ENCODE peak calls at places on chromosomes 4 and X, in six cellular contexts. Q is breast epithelium, O is mammary epithelial cell, F is psoas muscle, N is IMR-90, P is upper lobe of left lung. V is an unnamed sample.

GRCh38 chrX:17826609-17827496 is 34.2 kb downstream of the RAI2 start:
- DNase-seq in Q (no peak), O (no peak), F (no peak), N (no peak), P (no peak), V (no peak)

GRCh38 chr4:163587867-163588266 is 93.4 kb downstream of the TMA16 start:
- DNase-seq in Q (no peak), O (no peak), F (no peak), N (no peak), P (no peak), V (peak; percentile 18)

GRCh38 chrX:130330706-130331105 is 9.0 kb upstream of the SLC25A14 start:
- DNase-seq in Q (no peak), O (peak; percentile 46), F (peak; percentile 27), N (peak; percentile 40), P (peak; percentile 43), V (peak; percentile 53)

GRCh38 chr4:48899950-48900349 is 6.6 kb downstream of the OCIAD2 start:
- DNase-seq in Q (no peak), O (no peak), F (no peak), N (peak; percentile 19), P (no peak), V (peak; percentile 88)

GRCh38 chrX:97828454-97828853 is 944.7 kb downstream of the RPA4 start:
- DNase-seq in Q (no peak), O (no peak), F (no peak), N (no peak), P (no peak), V (no peak)

GRCh38 chr4:183936574-183937335 is 31.6 kb downstream of the STOX2 start:
- DNase-seq in Q (no peak), O (peak; percentile 35), F (no peak), N (peak; percentile 5), P (no peak), V (no peak)

GRCh38 chr4:48588230-48588943 is 98.3 kb downstream of the ZAR1 start:
- DNase-seq in Q (no peak), O (no peak), F (no peak), N (no peak), P (no peak), V (no peak)

GRCh38 chrX:7068939-7069367 is 78.6 kb upstream of the STS start:
- DNase-seq in Q (peak; percentile 22), O (peak; percentile 60), F (no peak), N (no peak), P (no peak), V (no peak)

GRCh38 chr4:87975466-87975865 is at the start of gene SPP1:
- DNase-seq in Q (no peak), O (peak; percentile 25), F (no peak), N (peak; percentile 13), P (peak; percentile 27), V (no peak)
- TF ChIP-seq CTCF in Q (no peak), O (no peak), F (no peak), N (no peak), P (no peak), V (no peak)

GRCh38 chr4:123052007-123052406 is 129.6 kb upstream of the NUDT6 start:
- DNase-seq in Q (no peak), O (no peak), F (no peak), N (no peak), P (no peak), V (no peak)
- H3K9me3 ChIP-seq in Q (peaks cover 31% of the 10 kb centered on the region), O (peaks cover 5% of the 10 kb centered on the region), F (peaks cover 34% of the 10 kb centered on the region), N (peaks cover 14% of the 10 kb centered on the region), P (peaks cover 11% of the 10 kb centered on the region), V (peaks cover 39% of the 10 kb centered on the region)

DNA sequence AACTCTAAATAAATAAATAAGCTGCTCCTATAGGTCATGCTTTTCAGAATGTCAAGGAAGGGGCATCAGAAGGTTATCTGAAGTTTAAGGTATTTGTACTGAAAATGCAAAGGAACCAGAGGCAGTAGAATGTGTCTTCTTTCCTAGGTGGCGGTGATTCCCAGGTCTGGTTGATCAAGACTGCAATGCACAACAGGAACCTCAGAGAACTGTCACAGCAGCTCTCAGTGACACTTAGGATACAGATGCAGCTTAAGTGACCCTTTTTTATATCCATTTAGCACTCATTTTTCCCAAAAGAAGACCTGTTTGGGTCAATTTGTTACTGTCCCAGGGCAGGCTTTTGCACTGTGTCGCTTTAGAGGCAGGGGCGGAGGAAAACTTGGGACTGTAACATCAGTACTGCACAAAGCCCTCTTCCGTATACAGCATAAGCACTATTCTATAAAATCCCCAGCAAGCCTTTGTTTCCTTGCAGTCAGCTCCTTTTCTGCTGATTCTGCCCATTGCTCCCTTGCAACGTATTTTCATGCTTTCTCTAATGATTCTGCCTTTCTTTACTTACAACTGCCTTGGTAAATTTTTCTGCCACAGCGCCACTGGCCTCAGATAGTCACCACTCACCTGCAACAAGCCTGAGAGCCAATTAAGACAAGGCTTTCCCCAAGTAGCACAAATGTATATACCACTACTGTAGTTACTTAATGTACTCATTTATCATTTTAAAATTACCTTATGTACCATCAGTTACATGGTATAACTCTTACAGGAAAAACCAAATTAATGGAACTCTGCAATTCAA is 1.5 kb upstream of the MND1 start:
- DNase-seq in Q (no peak), O (no peak), F (no peak), N (no peak), P (no peak), V (no peak)
- H3K4me1 ChIP-seq in Q (no peaks in the 10 kb centered on the region), O (peaks cover 12% of the 10 kb centered on the region), F (peaks cover 8% of the 10 kb centered on the region), N (peaks cover 2% of the 10 kb centered on the region), P (peaks cover 15% of the 10 kb centered on the region), V (peaks cover 33% of the 10 kb centered on the region)

GRCh38 chrX:110212299-110212698 is 105.6 kb downstream of the AMMECR1 start:
- DNase-seq in Q (no peak), O (no peak), F (no peak), N (peak; percentile 10), P (no peak), V (no peak)
- TF ChIP-seq CTCF in Q (no peak), O (peak; percentile 31), F (no peak), N (no peak), P (no peak), V (peak; percentile 26)

DNA sequence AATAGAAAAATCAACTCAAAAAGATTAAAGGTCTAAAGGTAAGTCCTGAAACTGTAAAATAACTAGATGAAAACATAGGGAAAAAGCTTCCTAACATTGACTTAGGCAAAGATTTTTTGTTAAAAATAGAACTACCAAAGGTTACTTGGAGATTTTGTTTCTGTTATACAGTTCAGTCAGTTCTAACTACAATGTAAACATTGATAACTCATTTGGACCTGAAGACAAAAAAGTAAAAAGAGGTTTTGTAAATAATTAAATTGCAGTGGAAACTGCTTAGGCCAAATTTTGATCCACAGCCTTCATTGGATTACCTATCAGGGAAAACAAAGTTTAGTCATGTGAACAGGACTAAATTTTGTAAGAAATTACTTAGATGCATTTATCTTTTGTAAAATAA is 101.8 kb downstream of the SLITRK2 start:
- DNase-seq in Q (no peak), O (no peak), F (no peak), N (no peak), P (no peak), V (no peak)
- H3K9me3 ChIP-seq in Q (no peaks in the 10 kb centered on the region), O (peaks cover 24% of the 10 kb centered on the region), F (no peaks in the 10 kb centered on the region), N (peaks cover 8% of the 10 kb centered on the region), P (no peaks in the 10 kb centered on the region), V (peaks cover 5% of the 10 kb centered on the region)

DNA sequence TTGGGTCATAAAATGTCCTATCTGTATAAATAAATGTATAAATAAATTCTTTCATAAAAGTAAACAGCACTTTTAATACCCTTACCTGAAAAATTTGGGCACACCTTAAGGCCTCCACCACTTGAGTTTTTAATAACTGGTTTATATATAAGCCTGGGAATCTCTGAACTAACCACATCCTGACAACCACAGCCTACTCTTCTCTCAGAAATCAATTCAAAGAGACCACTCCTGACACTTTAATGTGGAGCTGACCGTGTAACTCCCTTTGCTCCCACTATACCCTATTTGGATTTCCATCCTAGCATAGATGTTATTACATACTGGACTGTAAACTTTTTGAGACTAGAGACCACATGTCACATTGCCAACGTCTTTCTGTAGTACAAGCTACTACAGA is 3.5 kb downstream of the FBXL5 start:
- DNase-seq in Q (no peak), O (no peak), F (no peak), N (peak; percentile 19), P (no peak), V (no peak)
- H3K4me1 ChIP-seq in Q (peaks cover 6% of the 10 kb centered on the region), O (peaks cover 28% of the 10 kb centered on the region), F (peaks cover 60% of the 10 kb centered on the region), N (peaks cover 6% of the 10 kb centered on the region), P (peaks cover 66% of the 10 kb centered on the region), V (peaks cover 45% of the 10 kb centered on the region)

V was measured in A673.